ENCODE peak calls at places on chromosomes 4 and X, in four cellular contexts. H, I, R and G are unnamed samples.

GRCh38 chr4:36823199-36823967 is 421.2 kb upstream of the NWD2 start:
- DNase-seq in R (no peak), H (no peak), I (no peak), G (no peak)

GRCh38 chr4:39305902-39306677 is 60.1 kb downstream of the RFC1 start:
- DNase-seq in R (no peak), H (no peak), I (no peak), G (no peak)

GRCh38 chrX:22542641-22543040 is 269.9 kb downstream of the CBLL2 start:
- DNase-seq in H (no peak), I (no peak), R (no peak), G (no peak)

GRCh38 chr4:4735136-4735754 is 124.2 kb upstream of the MSX1 start:
- DNase-seq in I (no peak), H (no peak), R (no peak), G (no peak)

GRCh38 chr4:89298160-89298559 is 9.4 kb downstream of the GPRIN3 start:
- DNase-seq in I (no peak), R (no peak), H (no peak), G (no peak)

GRCh38 chrX:16807976-16808542 is 21.8 kb downstream of the TXLNG start:
- DNase-seq in R (no peak), I (no peak), H (peak), G (no peak)

GRCh38 chr4:8703857-8704495 is 111.4 kb downstream of the CPZ start:
- DNase-seq in H (no peak), I (no peak), R (peak), G (no peak)

GRCh38 chr4:28443371-28443770 is 1582.7 kb downstream of the STIM2 start:
- DNase-seq in R (no peak), H (no peak), I (no peak), G (no peak)

GRCh38 chrX:118049713-118050112 is 66.9 kb downstream of the KLHL13 start:
- DNase-seq in R (no peak), H (no peak), I (no peak), G (no peak)